ENCODE peak calls at places on chromosomes 1 and 21, in four cellular contexts. O, P, K and Z are unnamed samples.

GRCh38 chr1:54118704-54119103 is 34.1 kb downstream of the CDCP2 start:
- DNase-seq in O (no peak), P (peak), K (no peak), Z (peak)

GRCh38 chr1:66648896-66649597 is 103.2 kb upstream of the DYNLT5 start:
- DNase-seq in O (no peak), P (no peak), K (no peak), Z (peak)

GRCh38 chr1:76170522-76170921 is 96.0 kb downstream of the ST6GALNAC3 start:
- DNase-seq in O (no peak), P (no peak), K (no peak), Z (no peak)

GRCh38 chr1:185431612-185432011 is 114.6 kb upstream of the IVNS1ABP start:
- DNase-seq in O (no peak), P (no peak), K (no peak), Z (no peak)

GRCh38 chr1:46413596-46413985 is 19.5 kb downstream of the FAAH start:
- DNase-seq in O (no peak), P (no peak), K (no peak), Z (no peak)

GRCh38 chr1:197908695-197909336 is 6.4 kb downstream of the C1orf53 start:
- DNase-seq in O (no peak), P (no peak), K (no peak), Z (no peak)

GRCh38 chr1:21259316-21260076 is 30.8 kb downstream of the ECE1 start:
- DNase-seq in O (no peak), P (no peak), K (no peak), Z (no peak)

GRCh38 chr1:92486251-92487077 is at the start of gene GFI1:
- DNase-seq in O (no peak), P (no peak), K (no peak), Z (no peak)

GRCh38 chr1:228077565-228078330 is 4.8 kb upstream of the ARF1 start:
- DNase-seq in O (no peak), P (no peak), K (no peak), Z (no peak)

GRCh38 chr1:205451759-205452164 is 4.1 kb downstream of the BLACAT1 start:
- DNase-seq in O (no peak), P (no peak), K (no peak), Z (no peak)

GRCh38 chr1:177451191-177451590 is 280.4 kb downstream of the BRINP2 start:
- DNase-seq in O (no peak), P (no peak), K (no peak), Z (peak)

GRCh38 chr1:200131551-200132125 is 104.1 kb downstream of the NR5A2 start:
- DNase-seq in O (no peak), P (peak), K (no peak), Z (peak)

GRCh38 chr1:203351037-203351625 is at the start of gene FMOD:
- DNase-seq in O (peak), P (peak), K (no peak), Z (peak)

GRCh38 chr21:41877901-41878830 is 978 bp downstream of the PRDM15 start:
- DNase-seq in O (no peak), P (peak), K (no peak), Z (peak)

GRCh38 chr1:58773406-58773840 is 10.4 kb downstream of the JUN start:
- DNase-seq in O (peak), P (peak), K (peak), Z (peak)

GRCh38 chr21:41668686-41669532 is 97.9 kb downstream of the RIPK4 start:
- DNase-seq in O (no peak), P (no peak), K (no peak), Z (no peak)

GRCh38 chr21:46118871-46119564 is 21.1 kb downstream of the COL6A2 start:
- DNase-seq in O (no peak), P (no peak), K (no peak), Z (no peak)

GRCh38 chr1:184747089-184747955 is 7.3 kb downstream of the EDEM3 start:
- DNase-seq in O (no peak), P (no peak), K (no peak), Z (no peak)

GRCh38 chr21:38170705-38171682 is 85.8 kb upstream of the KCNJ15 start:
- DNase-seq in O (no peak), P (peak), K (peak), Z (peak)

GRCh38 chr21:37253991-37254390 is 13.1 kb downstream of the VPS26C start:
- DNase-seq in O (no peak), P (peak), K (no peak), Z (no peak)

GRCh38 chr1:97632776-97633175 is 288.1 kb downstream of the DPYD start:
- DNase-seq in O (no peak), P (no peak), K (no peak), Z (no peak)

GRCh38 chr1:237901284-237901870 is 10.7 kb upstream of the ZP4 start:
- DNase-seq in O (no peak), P (peak), K (peak), Z (peak)

GRCh38 chr1:218259800-218260199 is 25.3 kb upstream of the RRP15 start:
- DNase-seq in O (no peak), P (no peak), K (peak), Z (no peak)

GRCh38 chr1:233440952-233441401 is 113.5 kb downstream of the MAP3K21 start:
- DNase-seq in O (no peak), P (peak), K (peak), Z (peak)

GRCh38 chr21:46159841-46160562 is 4.6 kb upstream of the FTCD start:
- DNase-seq in O (no peak), P (no peak), K (no peak), Z (no peak)

GRCh38 chr1:167409183-167409582 is 109.1 kb downstream of the CD247 start:
- DNase-seq in O (no peak), P (no peak), K (no peak), Z (no peak)

GRCh38 chr1:26112407-26112775 is 767 bp downstream of the PDIK1L start:
- DNase-seq in O (no peak), P (no peak), K (peak), Z (no peak)

GRCh38 chr1:109193653-109194590 is 19.8 kb upstream of the SARS1 start:
- DNase-seq in O (no peak), P (no peak), K (no peak), Z (peak)

GRCh38 chr1:53135735-53136114 is 6.7 kb downstream of the SLC1A7 start:
- DNase-seq in O (no peak), P (peak), K (no peak), Z (peak)

GRCh38 chr1:173445164-173445563 is 32.0 kb upstream of the PRDX6 start:
- DNase-seq in O (no peak), P (no peak), K (no peak), Z (no peak)

GRCh38 chr21:35217504-35218060 is 168.5 kb upstream of the RUNX1 start:
- DNase-seq in O (no peak), P (peak), K (no peak), Z (peak)

GRCh38 chr1:8939362-8939995 is 6.2 kb upstream of the CA6 start:
- DNase-seq in O (no peak), P (peak), K (no peak), Z (peak)

GRCh38 chr1:57623039-57623790 is 199.4 kb upstream of the DAB1 start:
- DNase-seq in O (no peak), P (no peak), K (no peak), Z (peak)